ENCODE peak calls at places on chromosome 14, in six cellular contexts. E is HCT116, H is HepG2, X is K562, K is H1, F is GM12878. G is an unnamed sample.

GRCh38 chr14:60984225-60984624 is 3.2 kb downstream of the SLC38A6 start:
- DNase-seq in X (no peak), H (no peak), F (no peak), K (no peak), E (no peak), G (no peak)

GRCh38 chr14:67820428-67820881 is 876 bp downstream of the RAD51B start:
- DNase-seq in X (peak), H (peak), F (no peak), E (no peak), K (no peak), G (no peak)

GRCh38 chr14:63308723-63309317 is 9.9 kb downstream of the GPHB5 start:
- DNase-seq in X (peak), K (peak), E (peak), H (peak), F (no peak), G (no peak)

GRCh38 chr14:23601845-23602180 is 23.2 kb upstream of the JPH4 start:
- DNase-seq in H (peak), X (no peak), F (peak), E (no peak), K (no peak), G (no peak)

GRCh38 chr14:75147423-75148071 is 20.7 kb upstream of the NEK9 start:
- DNase-seq in X (no peak), K (no peak), F (no peak), H (peak), E (no peak), G (peak)

GRCh38 chr14:76975051-76975450 is 53.5 kb downstream of the IRF2BPL start:
- DNase-seq in F (no peak), K (no peak), H (no peak), X (no peak), E (no peak), G (no peak)

GRCh38 chr14:106790189-106791036 is 1264.0 kb downstream of the TMEM121 start:
- DNase-seq in F (no peak), K (no peak), E (no peak), H (peak), X (peak), G (peak)

GRCh38 chr14:61326847-61327246 is 5.5 kb downstream of the PRKCH start:
- DNase-seq in H (no peak), F (no peak), X (no peak), E (no peak), K (no peak), G (no peak)

GRCh38 chr14:53151867-53152626 is 1.1 kb downstream of the DDHD1 start:
- DNase-seq in F (no peak), K (no peak), E (peak), H (peak), X (peak), G (peak)

GRCh38 chr14:99261916-99262787 is 9.8 kb downstream of the BCL11B start:
- DNase-seq in H (no peak), F (no peak), K (no peak), X (no peak), E (no peak), G (no peak)

GRCh38 chr14:67411820-67412421 is at the start of gene PLEK2:
- DNase-seq in H (no peak), F (no peak), K (no peak), X (no peak), E (peak), G (no peak)

GRCh38 chr14:90553921-90554336 is 157.1 kb downstream of the CALM1 start:
- DNase-seq in H (no peak), F (no peak), E (no peak), K (no peak), X (no peak), G (no peak)

GRCh38 chr14:94122438-94122837 is 7.0 kb downstream of the IFI27L2 start:
- DNase-seq in X (no peak), H (no peak), K (no peak), F (no peak), E (no peak), G (no peak)

GRCh38 chr14:87252103-87252502 is 740.9 kb downstream of the GALC start:
- DNase-seq in E (no peak), K (no peak), F (no peak), H (no peak), X (no peak), G (no peak)

GRCh38 chr14:31388687-31389413 is 31.5 kb downstream of the HEATR5A start:
- DNase-seq in H (no peak), F (no peak), K (no peak), E (no peak), X (no peak), G (no peak)
- TF ChIP-seq ZNF274 in H (no peak), F (no peak), K (no peak), E (no peak), X (no peak), G (no peak)

GRCh38 chr14:77989441-77989891 is 180.7 kb upstream of the NRXN3 start:
- DNase-seq in E (no peak), H (no peak), K (no peak), X (no peak), F (no peak), G (no peak)

GRCh38 chr14:77988966-77989365 is 181.2 kb upstream of the NRXN3 start:
- DNase-seq in K (no peak), H (peak), F (no peak), X (no peak), E (no peak), G (no peak)

GRCh38 chr14:77986808-77987207 is 183.4 kb upstream of the NRXN3 start:
- DNase-seq in K (no peak), H (no peak), X (no peak), F (no peak), E (no peak), G (no peak)

GRCh38 chr14:77988096-77988870 is 181.9 kb upstream of the NRXN3 start:
- DNase-seq in F (no peak), E (no peak), X (no peak), K (no peak), H (no peak), G (no peak)

DNA sequence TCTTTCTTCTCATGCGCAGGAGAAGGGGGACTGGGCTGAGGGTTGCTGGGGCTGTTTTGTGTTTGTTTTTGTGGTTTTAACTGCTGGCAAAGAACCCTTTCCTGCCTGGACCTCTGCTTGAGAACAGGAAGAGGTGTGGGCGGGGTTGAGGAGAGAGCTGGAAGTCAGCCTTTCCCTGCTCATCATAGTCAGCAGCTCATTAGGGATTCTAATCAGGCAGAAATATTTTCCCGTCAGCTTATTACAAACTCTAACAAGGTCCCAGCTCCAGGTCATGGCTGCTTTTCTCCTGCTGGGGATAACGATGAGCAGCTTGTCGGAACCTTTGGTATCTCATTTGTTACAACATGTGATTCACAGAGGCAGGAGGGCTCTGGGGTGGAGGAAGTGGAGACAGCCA is 184.9 kb upstream of the NRXN3 start:
- DNase-seq in H (no peak), K (no peak), F (no peak), E (no peak), X (no peak), G (no peak)
- H3K9ac ChIP-seq in H (no peak), K (no peak), F (no peak), E (no peak), X (no peak), G (no peak)

GRCh38 chr14:55505846-55506245 is 65.4 kb upstream of the TBPL2 start:
- DNase-seq in K (no peak), H (no peak), F (no peak), X (no peak), E (no peak), G (no peak)
- TF ChIP-seq ZNF274 in K (no peak), H (no peak), F (no peak), X (no peak), E (no peak), G (no peak)

DNA sequence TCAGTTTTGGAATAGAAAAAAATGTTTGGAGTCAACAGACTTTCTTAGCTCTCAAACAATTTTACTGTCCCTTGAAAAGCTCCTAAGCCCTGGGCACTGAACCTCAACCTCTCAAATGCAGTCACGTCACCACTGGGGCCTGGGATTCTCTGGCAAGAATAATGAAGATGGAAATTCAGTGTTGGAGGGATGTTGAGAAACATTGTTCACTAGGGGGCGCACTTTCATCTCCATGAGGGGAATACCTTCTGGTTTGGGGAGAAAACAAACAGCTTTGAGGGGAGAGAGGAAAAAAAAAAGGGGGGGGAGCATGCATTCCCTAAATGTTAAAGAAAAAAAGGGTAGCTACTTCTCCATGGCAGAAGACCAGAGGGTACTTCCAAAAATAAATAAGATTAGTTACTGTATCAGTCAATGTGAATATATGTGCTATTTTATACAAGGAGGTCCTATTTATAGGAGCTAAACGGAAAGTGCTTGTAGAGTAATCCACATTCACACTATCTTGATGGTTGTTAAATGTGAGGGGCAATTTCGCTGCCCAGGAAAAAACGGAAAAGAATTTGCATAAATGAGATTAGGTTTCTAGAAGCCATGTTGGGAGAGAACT is 5.8 kb upstream of the TBPL2 start:
- DNase-seq in F (no peak), K (no peak), X (peak), E (peak), H (peak), G (peak)
- H3K9ac ChIP-seq in F (no peak), K (no peak), X (no peak), E (peak), H (no peak), G (no peak)

GRCh38 chr14:92880851-92881250 is 42.1 kb upstream of the CHGA start:
- DNase-seq in H (peak), X (no peak), K (peak), F (no peak), E (peak), G (no peak)
- TF ChIP-seq ZNF274 in H (no peak), X (no peak), K (no peak), F (no peak), E (no peak), G (no peak)

DNA sequence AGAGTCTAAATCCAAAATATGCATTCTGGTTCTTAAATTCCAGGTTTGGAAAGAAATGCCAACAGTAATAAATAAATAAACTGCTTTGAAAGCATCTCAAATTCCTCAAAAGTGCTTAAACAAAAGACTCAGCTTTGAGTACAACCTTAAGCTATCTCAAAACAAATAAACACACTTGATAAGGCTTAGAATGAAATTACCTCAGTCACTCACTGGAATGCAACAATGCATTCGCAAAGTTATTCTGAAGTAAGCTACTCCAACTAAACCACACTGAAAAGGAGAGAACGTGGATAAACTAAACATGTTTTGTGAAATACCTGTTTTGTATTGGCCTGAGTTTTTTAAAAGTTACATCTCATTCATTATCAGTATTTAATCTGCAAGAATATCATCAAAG is 1.2 kb downstream of the SPTSSA start:
- DNase-seq in K (no peak), H (peak), F (no peak), X (no peak), E (no peak), G (no peak)
- H3K9ac ChIP-seq in K (no peak), H (peak), F (peak), X (no peak), E (peak), G (peak)

GRCh38 chr14:55098561-55098898 is 30.5 kb upstream of the LGALS3 start:
- DNase-seq in H (no peak), X (no peak), F (no peak), K (no peak), E (no peak), G (no peak)

GRCh38 chr14:55099741-55100140 is 29.3 kb upstream of the LGALS3 start:
- DNase-seq in X (no peak), K (no peak), F (no peak), E (no peak), H (no peak), G (no peak)

GRCh38 chr14:55097894-55098560 is 31.0 kb upstream of the LGALS3 start:
- DNase-seq in X (no peak), E (no peak), F (peak), H (no peak), K (no peak), G (no peak)

GRCh38 chr14:55092326-55092725 is 36.7 kb upstream of the LGALS3 start:
- DNase-seq in F (no peak), E (no peak), K (no peak), H (no peak), X (no peak), G (no peak)

GRCh38 chr14:55094630-55095157 is 34.4 kb upstream of the LGALS3 start:
- DNase-seq in H (no peak), F (no peak), E (no peak), K (no peak), X (no peak), G (no peak)
- TF ChIP-seq ZNF274 in H (no peak), F (no peak), E (no peak), K (no peak), X (no peak), G (no peak)

GRCh38 chr14:72921396-72921795 is 4.9 kb upstream of the DCAF4 start:
- DNase-seq in H (no peak), X (no peak), E (no peak), K (no peak), F (no peak), G (no peak)

GRCh38 chr14:72916174-72916573 is 10.1 kb upstream of the DCAF4 start:
- DNase-seq in X (no peak), H (no peak), F (no peak), E (no peak), K (no peak), G (no peak)

GRCh38 chr14:72913809-72914208 is 12.5 kb upstream of the DCAF4 start:
- DNase-seq in K (no peak), X (no peak), E (no peak), F (no peak), H (no peak), G (no peak)

GRCh38 chr14:72920008-72920407 is 6.3 kb upstream of the DCAF4 start:
- DNase-seq in K (no peak), E (no peak), H (no peak), X (no peak), F (no peak), G (no peak)

DNA sequence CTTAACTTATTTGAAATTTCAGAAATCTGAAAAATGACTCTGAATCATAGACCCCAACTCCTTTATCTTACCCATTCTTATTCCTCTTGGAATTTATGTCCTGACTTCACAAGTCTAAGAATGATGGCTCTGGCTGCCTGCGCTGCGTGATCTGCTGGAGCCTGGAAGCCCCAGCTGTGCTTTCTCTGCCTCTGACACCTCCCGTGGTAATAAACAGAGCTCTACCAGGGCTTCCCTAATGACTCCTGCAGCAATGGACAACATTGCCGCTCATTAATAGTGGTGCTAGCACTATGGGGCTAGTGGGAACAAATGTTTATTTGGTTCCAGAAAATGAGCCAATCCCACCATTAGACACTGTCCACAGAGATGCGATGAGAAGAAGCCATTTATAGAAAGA is 8.8 kb upstream of the DCAF4 start:
- DNase-seq in F (no peak), H (no peak), X (no peak), K (no peak), E (no peak), G (no peak)
- H3K9ac ChIP-seq in F (no peak), H (no peak), X (no peak), K (no peak), E (no peak), G (no peak)

GRCh38 chr14:88299865-88300264 is 23.2 kb downstream of the KCNK10 start:
- DNase-seq in X (no peak), F (no peak), K (no peak), E (no peak), H (no peak), G (no peak)
- TF ChIP-seq ZNF274 in X (no peak), F (no peak), K (no peak), E (no peak), H (no peak), G (no peak)

G was measured in NT2/D1.